ENCODE peak calls at places on chromosomes 5 and 9, in six cellular contexts. One of them, this sample, is unnamed.
A peak's percentile ranks its signal among the peaks of the same experiment; 100 is the strongest.

GRCh38 chr5:10452768-10453331 is 11.2 kb downstream of the ROPN1L start:
- DNase-seq in H9: peak; percentile 45
- DNase-seq in IMR-90: peak; percentile 95
- DNase-seq in neuronal stem cell: peak; percentile 49
- DNase-seq in H1: no peak
- DNase-seq in mesenchymal stem cell: peak; percentile 84
- DNase-seq in this sample: peak; percentile 73

GRCh38 chr9:73528922-73529321 is 377.3 kb downstream of the ANXA1 start:
- DNase-seq in H9: no peak
- DNase-seq in IMR-90: no peak
- DNase-seq in neuronal stem cell: no peak
- DNase-seq in H1: no peak
- DNase-seq in mesenchymal stem cell: no peak
- DNase-seq in this sample: peak; percentile 65

GRCh38 chr5:172903790-172904189 is 55.4 kb upstream of the RPL26L1 start:
- DNase-seq in H9: no peak
- DNase-seq in IMR-90: peak; percentile 96
- DNase-seq in neuronal stem cell: no peak
- DNase-seq in H1: no peak
- DNase-seq in mesenchymal stem cell: peak; percentile 95
- DNase-seq in this sample: peak; percentile 91

GRCh38 chr5:180291234-180291940 is 496 bp downstream of the MAPK9 start:
- DNase-seq in H9: no peak
- DNase-seq in IMR-90: no peak
- DNase-seq in neuronal stem cell: no peak
- DNase-seq in H1: peak; percentile 66
- DNase-seq in mesenchymal stem cell: peak; percentile 33
- DNase-seq in this sample: peak; percentile 59

GRCh38 chr9:107228648-107229047 is 54.4 kb upstream of the RAD23B start:
- DNase-seq in H9: no peak
- DNase-seq in IMR-90: no peak
- DNase-seq in neuronal stem cell: no peak
- DNase-seq in H1: no peak
- DNase-seq in mesenchymal stem cell: no peak
- DNase-seq in this sample: no peak

GRCh38 chr5:145937432-145938250 is 1.3 kb downstream of the SH3RF2 start:
- DNase-seq in H9: peak; percentile 56
- DNase-seq in IMR-90: peak; percentile 51
- DNase-seq in neuronal stem cell: no peak
- DNase-seq in H1: peak; percentile 51
- DNase-seq in mesenchymal stem cell: peak; percentile 34
- DNase-seq in this sample: peak; percentile 47

GRCh38 chr9:4313144-4313543 is 13.3 kb upstream of the GLIS3 start:
- DNase-seq in H9: no peak
- DNase-seq in IMR-90: no peak
- DNase-seq in neuronal stem cell: no peak
- DNase-seq in H1: no peak
- DNase-seq in mesenchymal stem cell: no peak
- DNase-seq in this sample: no peak

GRCh38 chr5:115770466-115770865 is 46.0 kb downstream of the CDO1 start:
- DNase-seq in H9: peak; percentile 79
- DNase-seq in IMR-90: peak; percentile 3
- DNase-seq in neuronal stem cell: peak; percentile 11
- DNase-seq in H1: peak; percentile 71
- DNase-seq in mesenchymal stem cell: no peak
- DNase-seq in this sample: peak; percentile 56

GRCh38 chr5:172564187-172564586 is 76.9 kb upstream of the NEURL1B start:
- DNase-seq in H9: no peak
- DNase-seq in IMR-90: no peak
- DNase-seq in neuronal stem cell: no peak
- DNase-seq in H1: no peak
- DNase-seq in mesenchymal stem cell: no peak
- DNase-seq in this sample: no peak

GRCh38 chr9:100222674-100223073 is 123.6 kb downstream of the INVS start:
- DNase-seq in H9: no peak
- DNase-seq in IMR-90: peak; percentile 53
- DNase-seq in neuronal stem cell: no peak
- DNase-seq in H1: no peak
- DNase-seq in mesenchymal stem cell: peak; percentile 57
- DNase-seq in this sample: peak; percentile 24

GRCh38 chr9:136552117-136552685 is 6.4 kb upstream of the NOTCH1 start:
- DNase-seq in H9: no peak
- DNase-seq in IMR-90: peak; percentile 74
- DNase-seq in neuronal stem cell: no peak
- DNase-seq in H1: no peak
- DNase-seq in mesenchymal stem cell: peak; percentile 96
- DNase-seq in this sample: no peak

GRCh38 chr5:128491291-128491690 is 46.8 kb downstream of the FBN2 start:
- DNase-seq in H9: no peak
- DNase-seq in IMR-90: peak; percentile 23
- DNase-seq in neuronal stem cell: no peak
- DNase-seq in H1: no peak
- DNase-seq in mesenchymal stem cell: no peak
- DNase-seq in this sample: no peak

GRCh38 chr5:168273056-168273980 is 18.1 kb upstream of the WWC1 start:
- DNase-seq in H9: no peak
- DNase-seq in IMR-90: no peak
- DNase-seq in neuronal stem cell: no peak
- DNase-seq in H1: no peak
- DNase-seq in mesenchymal stem cell: no peak
- DNase-seq in this sample: no peak

GRCh38 chr5:142829821-142830220 is 59.6 kb downstream of the ARHGAP26 start:
- DNase-seq in H9: no peak
- DNase-seq in IMR-90: peak; percentile 26
- DNase-seq in neuronal stem cell: no peak
- DNase-seq in H1: no peak
- DNase-seq in mesenchymal stem cell: no peak
- DNase-seq in this sample: no peak

GRCh38 chr9:114902773-114903589 is 27.4 kb downstream of the TNFSF8 start:
- DNase-seq in H9: no peak
- DNase-seq in IMR-90: peak; percentile 51
- DNase-seq in neuronal stem cell: no peak
- DNase-seq in H1: no peak
- DNase-seq in mesenchymal stem cell: no peak
- DNase-seq in this sample: peak; percentile 21

GRCh38 chr5:149303210-149303609 is 31.6 kb downstream of the AFAP1L1 start:
- DNase-seq in H9: no peak
- DNase-seq in IMR-90: peak; percentile 87
- DNase-seq in neuronal stem cell: no peak
- DNase-seq in H1: no peak
- DNase-seq in mesenchymal stem cell: no peak
- DNase-seq in this sample: no peak

GRCh38 chr5:138159666-138160065 is 18.8 kb downstream of the BRD8 start:
- DNase-seq in H9: no peak
- DNase-seq in IMR-90: no peak
- DNase-seq in neuronal stem cell: no peak
- DNase-seq in H1: no peak
- DNase-seq in mesenchymal stem cell: no peak
- DNase-seq in this sample: no peak

GRCh38 chr5:149210229-149210628 is 61.4 kb upstream of the AFAP1L1 start:
- DNase-seq in H9: no peak
- DNase-seq in IMR-90: peak; percentile 90
- DNase-seq in neuronal stem cell: no peak
- DNase-seq in H1: no peak
- DNase-seq in mesenchymal stem cell: peak; percentile 82
- DNase-seq in this sample: no peak

GRCh38 chr5:81253875-81254274 is 20.8 kb downstream of the CKMT2 start:
- DNase-seq in H9: no peak
- DNase-seq in IMR-90: no peak
- DNase-seq in neuronal stem cell: no peak
- DNase-seq in H1: no peak
- DNase-seq in mesenchymal stem cell: no peak
- DNase-seq in this sample: peak; percentile 33

GRCh38 chr9:129550199-129550839 is 70.6 kb downstream of the C9orf50 start:
- DNase-seq in H9: no peak
- DNase-seq in IMR-90: peak; percentile 70
- DNase-seq in neuronal stem cell: no peak
- DNase-seq in H1: peak; percentile 69
- DNase-seq in mesenchymal stem cell: peak; percentile 66
- DNase-seq in this sample: peak; percentile 61

GRCh38 chr9:38311382-38312270 is 80.9 kb upstream of the ALDH1B1 start:
- DNase-seq in H9: peak; percentile 63
- DNase-seq in IMR-90: no peak
- DNase-seq in neuronal stem cell: no peak
- DNase-seq in H1: peak; percentile 47
- DNase-seq in mesenchymal stem cell: no peak
- DNase-seq in this sample: no peak

GRCh38 chr9:16782490-16782889 is 88.0 kb downstream of the BNC2 start:
- DNase-seq in H9: no peak
- DNase-seq in IMR-90: no peak
- DNase-seq in neuronal stem cell: no peak
- DNase-seq in H1: no peak
- DNase-seq in mesenchymal stem cell: no peak
- DNase-seq in this sample: no peak

GRCh38 chr9:27273186-27273585 is 23.8 kb downstream of the EQTN start:
- DNase-seq in H9: no peak
- DNase-seq in IMR-90: no peak
- DNase-seq in neuronal stem cell: no peak
- DNase-seq in H1: no peak
- DNase-seq in mesenchymal stem cell: peak; percentile 8
- DNase-seq in this sample: no peak

GRCh38 chr9:111963995-111964394 is 67.4 kb downstream of the UGCG start:
- DNase-seq in H9: no peak
- DNase-seq in IMR-90: no peak
- DNase-seq in neuronal stem cell: no peak
- DNase-seq in H1: no peak
- DNase-seq in mesenchymal stem cell: no peak
- DNase-seq in this sample: no peak

GRCh38 chr9:111965566-111966019 is 69.0 kb downstream of the UGCG start:
- DNase-seq in H9: no peak
- DNase-seq in IMR-90: peak; percentile 99
- DNase-seq in neuronal stem cell: no peak
- DNase-seq in H1: no peak
- DNase-seq in mesenchymal stem cell: peak; percentile 97
- DNase-seq in this sample: peak; percentile 83

GRCh38 chr9:111967621-111968020 is 71.0 kb downstream of the UGCG start:
- DNase-seq in H9: no peak
- DNase-seq in IMR-90: no peak
- DNase-seq in neuronal stem cell: no peak
- DNase-seq in H1: no peak
- DNase-seq in mesenchymal stem cell: no peak
- DNase-seq in this sample: no peak

GRCh38 chr9:111966851-111967250 is 70.2 kb downstream of the UGCG start:
- DNase-seq in H9: no peak
- DNase-seq in IMR-90: peak; percentile 46
- DNase-seq in neuronal stem cell: no peak
- DNase-seq in H1: no peak
- DNase-seq in mesenchymal stem cell: peak; percentile 63
- DNase-seq in this sample: peak; percentile 63

DNA sequence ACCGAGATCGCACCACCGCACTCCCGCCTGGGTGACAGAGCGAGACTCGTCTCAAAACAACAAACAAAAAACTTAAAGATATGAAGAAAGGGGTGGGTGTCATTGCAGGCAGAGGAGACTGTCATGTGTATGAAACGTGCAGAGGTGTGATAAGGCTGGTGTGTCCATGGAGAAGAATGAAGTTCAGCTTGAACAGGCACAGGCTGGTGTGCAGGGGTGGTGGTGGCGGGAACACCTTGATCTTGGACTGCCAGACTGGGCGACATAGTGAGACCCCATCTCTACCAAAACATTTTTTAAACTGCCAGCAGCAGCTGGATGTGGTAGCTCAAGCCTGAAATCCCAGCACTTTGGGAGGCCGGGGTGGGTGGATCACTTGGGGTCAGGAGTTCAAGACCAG is 69.7 kb downstream of the UGCG start:
- DNase-seq in H9: no peak
- DNase-seq in IMR-90: no peak
- DNase-seq in neuronal stem cell: no peak
- DNase-seq in H1: no peak
- DNase-seq in mesenchymal stem cell: no peak
- DNase-seq in this sample: peak; percentile 74
- H3K14ac ChIP-seq in H9: no peak overlapping the region
- H3K14ac ChIP-seq in IMR-90: peak overlapping the region; percentile 81
- H3K14ac ChIP-seq in neuronal stem cell: no peak overlapping the region
- H3K14ac ChIP-seq in H1: no peak overlapping the region
- H3K14ac ChIP-seq in mesenchymal stem cell: no peak overlapping the region
- H3K14ac ChIP-seq in this sample: no peak overlapping the region

GRCh38 chr9:36053971-36054370 is 17.3 kb downstream of the RECK start:
- DNase-seq in H9: no peak
- DNase-seq in IMR-90: no peak
- DNase-seq in neuronal stem cell: no peak
- DNase-seq in H1: no peak
- DNase-seq in mesenchymal stem cell: peak; percentile 33
- DNase-seq in this sample: no peak

GRCh38 chr9:36050472-36050871 is 13.8 kb downstream of the RECK start:
- DNase-seq in H9: no peak
- DNase-seq in IMR-90: no peak
- DNase-seq in neuronal stem cell: no peak
- DNase-seq in H1: no peak
- DNase-seq in mesenchymal stem cell: no peak
- DNase-seq in this sample: no peak

GRCh38 chr9:36046923-36047322 is 10.2 kb downstream of the RECK start:
- DNase-seq in H9: no peak
- DNase-seq in IMR-90: no peak
- DNase-seq in neuronal stem cell: no peak
- DNase-seq in H1: no peak
- DNase-seq in mesenchymal stem cell: no peak
- DNase-seq in this sample: no peak

GRCh38 chr9:36049408-36049807 is 12.7 kb downstream of the RECK start:
- DNase-seq in H9: no peak
- DNase-seq in IMR-90: no peak
- DNase-seq in neuronal stem cell: no peak
- DNase-seq in H1: no peak
- DNase-seq in mesenchymal stem cell: no peak
- DNase-seq in this sample: no peak

GRCh38 chr9:36051317-36051716 is 14.6 kb downstream of the RECK start:
- DNase-seq in H9: no peak
- DNase-seq in IMR-90: no peak
- DNase-seq in neuronal stem cell: no peak
- DNase-seq in H1: no peak
- DNase-seq in mesenchymal stem cell: no peak
- DNase-seq in this sample: no peak
- H3K4me1 ChIP-seq in H9: peaks cover 9% of the 10 kb centered on the region
- H3K4me1 ChIP-seq in IMR-90: peaks cover 21% of the 10 kb centered on the region
- H3K4me1 ChIP-seq in neuronal stem cell: peaks cover 3% of the 10 kb centered on the region
- H3K4me1 ChIP-seq in H1: peaks cover 6% of the 10 kb centered on the region
- H3K4me1 ChIP-seq in mesenchymal stem cell: no peaks in the 10 kb centered on the region
- H3K4me1 ChIP-seq in this sample: no peaks in the 10 kb centered on the region

DNA sequence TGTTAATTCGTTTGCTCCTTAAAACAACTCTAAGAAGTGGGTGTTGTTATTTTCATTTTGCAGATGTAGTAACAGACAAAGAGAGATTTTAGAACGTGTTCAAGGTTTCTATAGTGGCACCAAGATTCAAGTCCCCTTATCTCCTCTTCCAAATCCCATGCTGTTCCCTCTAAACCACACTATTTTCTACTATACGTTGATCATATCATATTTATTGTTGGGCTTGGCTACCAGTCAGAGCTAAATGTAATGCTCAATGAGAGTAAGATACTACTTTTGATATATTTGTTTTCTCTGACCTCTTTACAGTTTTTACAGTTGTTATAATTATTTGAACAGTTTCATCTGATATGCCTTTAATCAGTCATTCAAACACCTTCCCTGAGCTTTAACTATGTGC is 212.9 kb downstream of the EFNA5 start:
- DNase-seq in H9: no peak
- DNase-seq in IMR-90: no peak
- DNase-seq in neuronal stem cell: no peak
- DNase-seq in H1: no peak
- DNase-seq in mesenchymal stem cell: no peak
- DNase-seq in this sample: no peak
- H3K14ac ChIP-seq in H9: no peak overlapping the region
- H3K14ac ChIP-seq in IMR-90: no peak overlapping the region
- H3K14ac ChIP-seq in neuronal stem cell: no peak overlapping the region
- H3K14ac ChIP-seq in H1: no peak overlapping the region
- H3K14ac ChIP-seq in mesenchymal stem cell: no peak overlapping the region
- H3K14ac ChIP-seq in this sample: no peak overlapping the region

GRCh38 chr9:113524460-113524859 is 60.9 kb downstream of the RGS3 start:
- DNase-seq in H9: no peak
- DNase-seq in IMR-90: no peak
- DNase-seq in neuronal stem cell: no peak
- DNase-seq in H1: no peak
- DNase-seq in mesenchymal stem cell: no peak
- DNase-seq in this sample: no peak
- H3K4me1 ChIP-seq in H9: peaks cover 3% of the 10 kb centered on the region
- H3K4me1 ChIP-seq in IMR-90: peaks cover 5% of the 10 kb centered on the region
- H3K4me1 ChIP-seq in neuronal stem cell: peaks cover 4% of the 10 kb centered on the region
- H3K4me1 ChIP-seq in H1: peaks cover 2% of the 10 kb centered on the region
- H3K4me1 ChIP-seq in mesenchymal stem cell: peaks cover 23% of the 10 kb centered on the region
- H3K4me1 ChIP-seq in this sample: peaks cover 14% of the 10 kb centered on the region

This sample was measured in trophoblast cell.